ENCODE peak calls at places on chromosomes 2 and 18, in six cellular contexts. L, U, T, Z, P and N are unnamed samples.

GRCh38 chr2:231292472-231293134 is 94.2 kb downstream of the ARMC9 start:
- DNase-seq in L (no peak), U (no peak), T (no peak), Z (no peak), P (no peak), N (no peak)

GRCh38 chr18:55465313-55465712 is 122.7 kb downstream of the TCF4 start:
- DNase-seq in L (no peak), U (no peak), T (no peak), Z (no peak), P (no peak), N (no peak)

GRCh38 chr2:8120979-8121825 is 560.7 kb upstream of the ID2 start:
- DNase-seq in L (no peak), U (no peak), T (no peak), Z (no peak), P (peak; percentile 58), N (no peak)

GRCh38 chr2:1971124-1971523 is 226.8 kb upstream of the PXDN start:
- DNase-seq in L (no peak), U (no peak), T (no peak), Z (no peak), P (no peak), N (no peak)

GRCh38 chr18:33804258-33804657 is 226.2 kb downstream of the ASXL3 start:
- DNase-seq in L (no peak), U (peak; percentile 3), T (no peak), Z (no peak), P (peak; percentile 31), N (peak; percentile 56)

GRCh38 chr2:222791946-222792649 is 68.7 kb upstream of the ACSL3 start:
- DNase-seq in L (peak; percentile 82), U (no peak), T (peak; percentile 24), Z (peak; percentile 85), P (peak; percentile 26), N (no peak)

GRCh38 chr2:43220982-43221659 is 5.3 kb downstream of the ZFP36L2 start:
- DNase-seq in L (peak; percentile 51), U (peak; percentile 90), T (peak; percentile 78), Z (peak; percentile 89), P (peak; percentile 91), N (peak; percentile 95)

GRCh38 chr2:210038078-210038477 is 35.6 kb downstream of the RPE start:
- DNase-seq in L (no peak), U (no peak), T (no peak), Z (no peak), P (no peak), N (no peak)

GRCh38 chr2:139992711-139993345 is 1212.6 kb upstream of the NXPH2 start:
- DNase-seq in L (no peak), U (no peak), T (no peak), Z (no peak), P (no peak), N (no peak)

GRCh38 chr2:65491381-65491903 is 59.0 kb upstream of the SPRED2 start:
- DNase-seq in L (no peak), U (peak; percentile 2), T (no peak), Z (no peak), P (peak; percentile 10), N (no peak)

GRCh38 chr2:71526975-71527374 is 73.6 kb downstream of the DYSF start:
- DNase-seq in L (no peak), U (no peak), T (no peak), Z (no peak), P (no peak), N (no peak)

GRCh38 chr2:199404841-199405240 is 52.9 kb downstream of the SATB2 start:
- DNase-seq in L (no peak), U (no peak), T (no peak), Z (no peak), P (peak; percentile 73), N (peak; percentile 47)

GRCh38 chr2:111990856-111991255 is 64.2 kb upstream of the TMEM87B start:
- DNase-seq in L (no peak), U (no peak), T (no peak), Z (no peak), P (no peak), N (no peak)

GRCh38 chr2:38947241-38948239 is 57.9 kb downstream of the ARHGEF33 start:
- DNase-seq in L (peak; percentile 68), U (no peak), T (peak; percentile 70), Z (peak; percentile 84), P (peak; percentile 64), N (no peak)

GRCh38 chr2:48715956-48716355 is 39.6 kb downstream of the LHCGR start:
- DNase-seq in L (no peak), U (no peak), T (no peak), Z (no peak), P (no peak), N (peak; percentile 61)

GRCh38 chr2:102289129-102289528 is 22.2 kb upstream of the IL1RL1 start:
- DNase-seq in L (no peak), U (no peak), T (no peak), Z (no peak), P (no peak), N (no peak)

GRCh38 chr2:109427661-109428091 is 186.1 kb downstream of the SEPTIN10 start:
- DNase-seq in L (no peak), U (no peak), T (no peak), Z (no peak), P (no peak), N (no peak)

GRCh38 chr2:37091873-37092272 is 7.6 kb downstream of the GPATCH11 start:
- DNase-seq in L (no peak), U (no peak), T (no peak), Z (no peak), P (no peak), N (no peak)

GRCh38 chr18:75212626-75213110 is 2.1 kb downstream of the TSHZ1 start:
- DNase-seq in L (no peak), U (no peak), T (no peak), Z (no peak), P (no peak), N (no peak)

GRCh38 chr2:106547104-106547503 is 59.9 kb downstream of the CD8B2 start:
- DNase-seq in L (no peak), U (no peak), T (no peak), Z (peak; percentile 66), P (no peak), N (no peak)

GRCh38 chr2:195482050-195482449 is 175.0 kb upstream of the SLC39A10 start:
- DNase-seq in L (no peak), U (no peak), T (no peak), Z (no peak), P (no peak), N (no peak)

GRCh38 chr2:148874868-148875341 is at the start of gene KIF5C:
- DNase-seq in L (peak; percentile 57), U (peak; percentile 37), T (peak; percentile 84), Z (peak; percentile 92), P (peak; percentile 57), N (peak; percentile 30)

GRCh38 chr2:148877403-148877740 is 2.3 kb downstream of the KIF5C start:
- DNase-seq in L (no peak), U (no peak), T (no peak), Z (no peak), P (no peak), N (no peak)

GRCh38 chr2:148876190-148876588 is 1.2 kb downstream of the KIF5C start:
- DNase-seq in L (no peak), U (no peak), T (no peak), Z (no peak), P (no peak), N (no peak)

GRCh38 chr2:148875387-148876051 is 492 bp downstream of the KIF5C start:
- DNase-seq in L (no peak), U (no peak), T (no peak), Z (peak; percentile 55), P (no peak), N (no peak)

DNA sequence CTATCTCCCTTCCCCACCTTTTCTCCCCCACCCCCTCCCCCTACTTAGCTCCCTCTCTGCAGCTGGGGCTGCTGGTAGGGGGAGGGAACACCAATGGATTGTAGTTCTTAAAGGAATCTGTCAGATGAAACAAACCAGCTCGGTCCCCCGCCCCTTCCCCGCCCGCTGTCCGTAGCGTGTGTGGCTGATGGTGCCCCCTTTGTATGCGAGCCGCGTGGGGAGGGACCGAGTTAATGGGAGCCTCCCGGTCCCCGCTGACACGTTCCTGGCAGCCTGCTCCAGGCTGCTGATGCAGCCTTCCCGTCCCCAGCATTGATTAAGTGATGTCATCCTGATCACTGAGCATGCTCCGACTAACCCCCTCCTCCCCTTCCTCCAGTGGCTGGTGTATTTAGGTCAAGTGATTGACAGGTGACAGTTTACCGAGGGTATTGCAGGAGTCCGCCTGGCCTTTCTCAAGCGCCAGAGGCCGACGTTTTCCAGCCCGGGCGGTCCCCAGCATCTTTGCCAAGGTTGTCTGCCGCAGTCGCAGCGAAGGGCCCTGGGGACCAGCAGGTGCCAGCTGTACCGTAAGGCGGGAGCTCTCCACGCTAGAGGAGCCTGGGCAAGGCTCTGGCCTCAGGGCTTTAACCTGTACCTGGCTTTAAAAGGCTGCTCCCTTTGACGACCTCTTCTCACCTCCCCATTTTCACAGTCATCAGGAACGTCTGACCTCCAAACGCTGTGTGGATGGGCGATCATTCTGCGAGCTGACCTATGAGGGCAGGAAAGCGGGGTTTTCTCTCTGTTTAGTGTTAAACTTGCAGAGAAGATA is 1.8 kb downstream of the KIF5C start:
- DNase-seq in L (no peak), U (no peak), T (peak; percentile 21), Z (peak; percentile 86), P (no peak), N (no peak)
- H3K4me3 ChIP-seq in L (peak overlapping the region; percentile 60), U (no peak overlapping the region), T (peak overlapping the region; percentile 49), Z (peak overlapping the region; percentile 1), P (no peak overlapping the region), N (no peak overlapping the region)

GRCh38 chr18:3492166-3492565 is 42.2 kb downstream of the TGIF1 start:
- DNase-seq in L (no peak), U (no peak), T (no peak), Z (no peak), P (no peak), N (no peak)

GRCh38 chr18:3494569-3494968 is 44.6 kb downstream of the TGIF1 start:
- DNase-seq in L (no peak), U (no peak), T (no peak), Z (no peak), P (no peak), N (no peak)

GRCh38 chr18:3492721-3493120 is 42.7 kb downstream of the TGIF1 start:
- DNase-seq in L (no peak), U (no peak), T (no peak), Z (no peak), P (no peak), N (no peak)

GRCh38 chr18:3494245-3494526 is 44.2 kb downstream of the TGIF1 start:
- DNase-seq in L (no peak), U (no peak), T (no peak), Z (no peak), P (no peak), N (no peak)

GRCh38 chr18:3493501-3494244 is 43.7 kb downstream of the TGIF1 start:
- DNase-seq in L (no peak), U (no peak), T (no peak), Z (no peak), P (no peak), N (no peak)
- H3K4me3 ChIP-seq in L (no peak overlapping the region), U (no peak overlapping the region), T (no peak overlapping the region), Z (no peak overlapping the region), P (no peak overlapping the region), N (no peak overlapping the region)

DNA sequence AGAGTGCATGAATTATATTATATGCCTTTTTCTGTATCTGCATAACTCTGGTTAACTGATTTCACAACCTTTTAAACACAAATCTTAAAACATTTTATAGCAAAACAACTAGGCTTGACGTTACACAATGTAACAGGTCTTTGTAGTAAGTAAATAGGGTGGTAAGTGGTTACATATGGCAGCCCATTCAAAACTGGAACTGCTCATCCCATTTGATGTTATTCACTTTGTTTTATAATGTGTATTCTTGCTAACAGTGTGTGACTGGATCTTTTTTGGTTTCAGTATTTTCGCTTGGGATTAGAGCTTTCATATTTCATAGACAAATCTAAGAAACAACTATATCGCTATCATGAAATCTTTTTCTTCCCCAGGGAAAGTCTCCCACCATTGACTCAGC is 947.1 kb upstream of the SOX11 start:
- DNase-seq in L (no peak), U (no peak), T (no peak), Z (no peak), P (no peak), N (no peak)
- H3K4me3 ChIP-seq in L (no peak overlapping the region), U (no peak overlapping the region), T (no peak overlapping the region), Z (no peak overlapping the region), P (no peak overlapping the region), N (no peak overlapping the region)

GRCh38 chr2:174632847-174633620 is 35.4 kb upstream of the WIPF1 start:
- DNase-seq in L (no peak), U (no peak), T (no peak), Z (no peak), P (peak; percentile 51), N (no peak)
- H3K4me3 ChIP-seq in L (peak overlapping the region; percentile 8), U (no peak overlapping the region), T (peak overlapping the region; percentile 41), Z (peak overlapping the region; percentile 35), P (peak overlapping the region; percentile 1), N (no peak overlapping the region)